ENCODE peak calls at places on chromosomes 6 and 20, in seven cellular contexts. One of them, this sample, is unnamed.

GRCh38 chr6:20686142-20686541 is 151.9 kb downstream of the CDKAL1 start:
- DNase-seq in SK-MEL-5: no peak
- DNase-seq in A172: no peak
- DNase-seq in H7: no peak
- DNase-seq in HTR-8/SVneo: no peak
- DNase-seq in stimulated activated CD4-positive, alpha-beta T cell treated with anti-CD3 and anti-CD28 coated beads, TNF-alpha, amount 100 ng/mL, for 48 hours: no peak
- DNase-seq in LoVo: no peak
- DNase-seq in this sample: peak; percentile 5

GRCh38 chr6:154511735-154512097 is 1.2 kb upstream of the CNKSR3 start:
- DNase-seq in SK-MEL-5: no peak
- DNase-seq in A172: no peak
- DNase-seq in H7: no peak
- DNase-seq in HTR-8/SVneo: no peak
- DNase-seq in stimulated activated CD4-positive, alpha-beta T cell treated with anti-CD3 and anti-CD28 coated beads, TNF-alpha, amount 100 ng/mL, for 48 hours: no peak
- DNase-seq in LoVo: no peak
- DNase-seq in this sample: no peak

GRCh38 chr20:10282930-10283556 is 64.4 kb downstream of the SNAP25 start:
- DNase-seq in SK-MEL-5: no peak
- DNase-seq in A172: peak; percentile 31
- DNase-seq in H7: no peak
- DNase-seq in HTR-8/SVneo: no peak
- DNase-seq in stimulated activated CD4-positive, alpha-beta T cell treated with anti-CD3 and anti-CD28 coated beads, TNF-alpha, amount 100 ng/mL, for 48 hours: no peak
- DNase-seq in LoVo: no peak
- DNase-seq in this sample: no peak

GRCh38 chr20:54995021-54995420 is 519.6 kb downstream of the DOK5 start:
- DNase-seq in SK-MEL-5: no peak
- DNase-seq in A172: peak; percentile 16
- DNase-seq in H7: peak; percentile 15
- DNase-seq in HTR-8/SVneo: no peak
- DNase-seq in stimulated activated CD4-positive, alpha-beta T cell treated with anti-CD3 and anti-CD28 coated beads, TNF-alpha, amount 100 ng/mL, for 48 hours: no peak
- DNase-seq in LoVo: no peak
- DNase-seq in this sample: no peak

GRCh38 chr6:28648878-28649375 is 123.2 kb downstream of the GPX5 start:
- DNase-seq in SK-MEL-5: peak; percentile 34
- DNase-seq in A172: no peak
- DNase-seq in H7: peak; percentile 53
- DNase-seq in HTR-8/SVneo: no peak
- DNase-seq in stimulated activated CD4-positive, alpha-beta T cell treated with anti-CD3 and anti-CD28 coated beads, TNF-alpha, amount 100 ng/mL, for 48 hours: no peak
- DNase-seq in LoVo: no peak
- DNase-seq in this sample: no peak

GRCh38 chr20:3973705-3974104 is 41.7 kb downstream of the RNF24 start:
- DNase-seq in SK-MEL-5: no peak
- DNase-seq in A172: no peak
- DNase-seq in H7: no peak
- DNase-seq in HTR-8/SVneo: no peak
- DNase-seq in stimulated activated CD4-positive, alpha-beta T cell treated with anti-CD3 and anti-CD28 coated beads, TNF-alpha, amount 100 ng/mL, for 48 hours: no peak
- DNase-seq in LoVo: no peak
- DNase-seq in this sample: no peak

GRCh38 chr6:152828431-152828830 is 77.8 kb downstream of the VIP start:
- DNase-seq in SK-MEL-5: no peak
- DNase-seq in A172: no peak
- DNase-seq in H7: no peak
- DNase-seq in HTR-8/SVneo: no peak
- DNase-seq in stimulated activated CD4-positive, alpha-beta T cell treated with anti-CD3 and anti-CD28 coated beads, TNF-alpha, amount 100 ng/mL, for 48 hours: no peak
- DNase-seq in LoVo: no peak
- DNase-seq in this sample: no peak

GRCh38 chr6:106381871-106382270 is 21.4 kb downstream of the CRYBG1 start:
- DNase-seq in SK-MEL-5: no peak
- DNase-seq in A172: no peak
- DNase-seq in H7: no peak
- DNase-seq in HTR-8/SVneo: no peak
- DNase-seq in stimulated activated CD4-positive, alpha-beta T cell treated with anti-CD3 and anti-CD28 coated beads, TNF-alpha, amount 100 ng/mL, for 48 hours: no peak
- DNase-seq in LoVo: peak; percentile 25
- DNase-seq in this sample: peak; percentile 14

GRCh38 chr20:53827996-53828672 is 234.5 kb upstream of the ZNF217 start:
- DNase-seq in SK-MEL-5: peak; percentile 51
- DNase-seq in A172: peak; percentile 92
- DNase-seq in H7: no peak
- DNase-seq in HTR-8/SVneo: peak; percentile 68
- DNase-seq in stimulated activated CD4-positive, alpha-beta T cell treated with anti-CD3 and anti-CD28 coated beads, TNF-alpha, amount 100 ng/mL, for 48 hours: no peak
- DNase-seq in LoVo: peak; percentile 52
- DNase-seq in this sample: peak; percentile 75